ENCODE peak calls at places on chromosome 3, in five cellular contexts. One of them, this sample, is unnamed.

GRCh38 chr3:135240426-135240825 is 445.4 kb downstream of the EPHB1 start:
- DNase-seq in right lobe of liver: no peak
- DNase-seq in mucosa of descending colon: no peak
- DNase-seq in GM10248: no peak
- DNase-seq in endodermal cell: peak; percentile 86
- DNase-seq in this sample: no peak

GRCh38 chr3:64300790-64301423 is 75.6 kb upstream of the PRICKLE2 start:
- DNase-seq in right lobe of liver: no peak
- DNase-seq in endodermal cell: no peak
- DNase-seq in GM10248: no peak
- DNase-seq in mucosa of descending colon: no peak
- DNase-seq in this sample: peak; percentile 90

GRCh38 chr3:25468866-25469319 is 40.8 kb downstream of the RARB start:
- DNase-seq in endodermal cell: peak; percentile 69
- DNase-seq in mucosa of descending colon: no peak
- DNase-seq in GM10248: no peak
- DNase-seq in right lobe of liver: no peak
- DNase-seq in this sample: peak; percentile 84

GRCh38 chr3:124699686-124700396 is 30.4 kb upstream of the UMPS start:
- DNase-seq in endodermal cell: peak; percentile 35
- DNase-seq in mucosa of descending colon: no peak
- DNase-seq in GM10248: no peak
- DNase-seq in right lobe of liver: peak; percentile 86
- DNase-seq in this sample: peak; percentile 10

GRCh38 chr3:71585891-71586809 is 2.6 kb upstream of the FOXP1 start:
- DNase-seq in mucosa of descending colon: no peak
- DNase-seq in GM10248: no peak
- DNase-seq in right lobe of liver: no peak
- DNase-seq in endodermal cell: no peak
- DNase-seq in this sample: peak; percentile 69

GRCh38 chr3:62805578-62805977 is 69.6 kb downstream of the CADPS start:
- DNase-seq in endodermal cell: peak; percentile 47
- DNase-seq in right lobe of liver: no peak
- DNase-seq in mucosa of descending colon: no peak
- DNase-seq in GM10248: no peak
- DNase-seq in this sample: no peak

GRCh38 chr3:160564205-160564922 is 1.0 kb downstream of the KPNA4 start:
- DNase-seq in right lobe of liver: peak; percentile 62
- DNase-seq in endodermal cell: peak; percentile 64
- DNase-seq in GM10248: no peak
- DNase-seq in mucosa of descending colon: peak; percentile 64
- DNase-seq in this sample: no peak

GRCh38 chr3:196207833-196208607 is 3.2 kb downstream of the ZDHHC19 start:
- DNase-seq in right lobe of liver: peak; percentile 88
- DNase-seq in mucosa of descending colon: peak; percentile 85
- DNase-seq in GM10248: peak; percentile 90
- DNase-seq in endodermal cell: peak; percentile 97
- DNase-seq in this sample: no peak

GRCh38 chr3:152095472-152095871 is 173.3 kb upstream of the MBNL1 start:
- DNase-seq in mucosa of descending colon: no peak
- DNase-seq in GM10248: no peak
- DNase-seq in right lobe of liver: no peak
- DNase-seq in endodermal cell: no peak
- DNase-seq in this sample: no peak

GRCh38 chr3:45881031-45882022 is 5.0 kb upstream of the CCR9 start:
- DNase-seq in right lobe of liver: no peak
- DNase-seq in mucosa of descending colon: no peak
- DNase-seq in GM10248: peak; percentile 56
- DNase-seq in endodermal cell: no peak
- DNase-seq in this sample: peak; percentile 17

GRCh38 chr3:130933801-130934345 is 40.0 kb downstream of the ATP2C1 start:
- DNase-seq in mucosa of descending colon: no peak
- DNase-seq in GM10248: no peak
- DNase-seq in endodermal cell: no peak
- DNase-seq in right lobe of liver: no peak
- DNase-seq in this sample: peak; percentile 18

GRCh38 chr3:149969110-149969944 is 1.4 kb downstream of the PFN2 start:
- DNase-seq in right lobe of liver: no peak
- DNase-seq in endodermal cell: peak; percentile 87
- DNase-seq in GM10248: no peak
- DNase-seq in mucosa of descending colon: no peak
- DNase-seq in this sample: peak; percentile 88

GRCh38 chr3:12454808-12455121 is 29.5 kb upstream of the TSEN2 start:
- DNase-seq in endodermal cell: no peak
- DNase-seq in right lobe of liver: no peak
- DNase-seq in GM10248: no peak
- DNase-seq in mucosa of descending colon: no peak
- DNase-seq in this sample: no peak

GRCh38 chr3:105014631-105015030 is 352.1 kb upstream of the ALCAM start:
- DNase-seq in GM10248: no peak
- DNase-seq in mucosa of descending colon: no peak
- DNase-seq in right lobe of liver: no peak
- DNase-seq in endodermal cell: no peak
- DNase-seq in this sample: peak; percentile 3

GRCh38 chr3:160557571-160557970 is 7.8 kb downstream of the KPNA4 start:
- DNase-seq in GM10248: no peak
- DNase-seq in right lobe of liver: no peak
- DNase-seq in mucosa of descending colon: no peak
- DNase-seq in endodermal cell: no peak
- DNase-seq in this sample: no peak

GRCh38 chr3:188092648-188093047 is 61.3 kb upstream of the LPP start:
- DNase-seq in endodermal cell: no peak
- DNase-seq in right lobe of liver: no peak
- DNase-seq in GM10248: no peak
- DNase-seq in mucosa of descending colon: no peak
- DNase-seq in this sample: no peak

GRCh38 chr3:28376424-28376823 is 27.8 kb upstream of the AZI2 start:
- DNase-seq in endodermal cell: no peak
- DNase-seq in mucosa of descending colon: no peak
- DNase-seq in right lobe of liver: no peak
- DNase-seq in GM10248: no peak
- DNase-seq in this sample: peak; percentile 96

GRCh38 chr3:60000311-60001105 is 950.7 kb upstream of the CFAP20DC start:
- DNase-seq in mucosa of descending colon: no peak
- DNase-seq in GM10248: no peak
- DNase-seq in right lobe of liver: no peak
- DNase-seq in endodermal cell: no peak
- DNase-seq in this sample: no peak

GRCh38 chr3:128503751-128504532 is 10.9 kb upstream of the GATA2 start:
- DNase-seq in mucosa of descending colon: no peak
- DNase-seq in GM10248: no peak
- DNase-seq in endodermal cell: no peak
- DNase-seq in right lobe of liver: no peak
- DNase-seq in this sample: no peak

GRCh38 chr3:4158329-4158728 is 144.8 kb upstream of the SETMAR start:
- DNase-seq in right lobe of liver: no peak
- DNase-seq in GM10248: no peak
- DNase-seq in mucosa of descending colon: no peak
- DNase-seq in endodermal cell: no peak
- DNase-seq in this sample: no peak

GRCh38 chr3:194323785-194324735 is 27.1 kb downstream of the CPN2 start:
- DNase-seq in right lobe of liver: peak; percentile 52
- DNase-seq in endodermal cell: no peak
- DNase-seq in mucosa of descending colon: peak; percentile 68
- DNase-seq in GM10248: peak; percentile 58
- DNase-seq in this sample: peak; percentile 63

GRCh38 chr3:168981396-168981795 is 682.1 kb downstream of the MECOM start:
- DNase-seq in mucosa of descending colon: no peak
- DNase-seq in endodermal cell: no peak
- DNase-seq in GM10248: no peak
- DNase-seq in right lobe of liver: no peak
- DNase-seq in this sample: no peak

GRCh38 chr3:185959609-185960517 is 22.0 kb upstream of the TRA2B start:
- DNase-seq in mucosa of descending colon: no peak
- DNase-seq in GM10248: no peak
- DNase-seq in endodermal cell: no peak
- DNase-seq in right lobe of liver: no peak
- DNase-seq in this sample: peak; percentile 81

GRCh38 chr3:12896206-12896697 is 54.9 kb upstream of the RPL32 start:
- DNase-seq in right lobe of liver: peak; percentile 26
- DNase-seq in mucosa of descending colon: no peak
- DNase-seq in endodermal cell: peak; percentile 69
- DNase-seq in GM10248: no peak
- DNase-seq in this sample: peak; percentile 23

GRCh38 chr3:191476053-191476787 is 15.3 kb downstream of the PYDC2 start:
- DNase-seq in GM10248: no peak
- DNase-seq in endodermal cell: no peak
- DNase-seq in right lobe of liver: no peak
- DNase-seq in mucosa of descending colon: no peak
- DNase-seq in this sample: no peak

GRCh38 chr3:49093853-49094767 is at the start of gene QRICH1:
- DNase-seq in mucosa of descending colon: peak; percentile 98
- DNase-seq in GM10248: peak; percentile 95
- DNase-seq in endodermal cell: peak; percentile 99
- DNase-seq in right lobe of liver: peak; percentile 98
- DNase-seq in this sample: peak; percentile 98

GRCh38 chr3:143464850-143465249 is 345.3 kb downstream of the CHST2 start:
- DNase-seq in GM10248: no peak
- DNase-seq in right lobe of liver: no peak
- DNase-seq in mucosa of descending colon: peak; percentile 57
- DNase-seq in endodermal cell: no peak
- DNase-seq in this sample: no peak

GRCh38 chr3:166283856-166284255 is 446.6 kb upstream of the BCHE start:
- DNase-seq in endodermal cell: no peak
- DNase-seq in GM10248: no peak
- DNase-seq in right lobe of liver: no peak
- DNase-seq in mucosa of descending colon: no peak
- DNase-seq in this sample: peak; percentile 87

GRCh38 chr3:147924755-147925154 is 515.6 kb downstream of the ZIC1 start:
- DNase-seq in GM10248: no peak
- DNase-seq in endodermal cell: no peak
- DNase-seq in mucosa of descending colon: no peak
- DNase-seq in right lobe of liver: no peak
- DNase-seq in this sample: no peak

This sample was measured in fibroblast of pulmonary artery.